ENCODE peak calls at places on chromosomes 13 and 19, in four cellular contexts. P is IMR-90, F is neuronal stem cell, J is mesenchymal stem cell. S is an unnamed sample.

GRCh38 chr19:54573330-54573872 is at the start of gene LILRA2:
- DNase-seq in F (no peak), P (no peak), J (no peak), S (no peak)

GRCh38 chr19:42311612-42312160 is 1.4 kb upstream of the TMEM145 start:
- DNase-seq in J (no peak), F (no peak), P (no peak), S (peak; percentile 53)

GRCh38 chr19:14081797-14082674 is 3.5 kb downstream of the C19orf67 start:
- DNase-seq in P (peak; percentile 27), F (no peak), J (no peak), S (no peak)

GRCh38 chr13:99281811-99282263 is 23.7 kb upstream of the GPR18 start:
- DNase-seq in J (no peak), F (no peak), P (no peak), S (no peak)

GRCh38 chr19:22527554-22527953 is 105.4 kb upstream of the ZNF98 start:
- DNase-seq in J (no peak), P (no peak), F (no peak), S (no peak)

GRCh38 chr13:47903836-47904235 is 97.2 kb downstream of the SUCLA2 start:
- DNase-seq in P (peak; percentile 77), F (no peak), J (peak; percentile 72), S (no peak)

GRCh38 chr13:111947026-111947810 is 119.7 kb upstream of the SOX1 start:
- DNase-seq in F (no peak), J (no peak), P (no peak), S (peak; percentile 15)

GRCh38 chr19:11005521-11005920 is 44.7 kb downstream of the SMARCA4 start:
- DNase-seq in J (no peak), F (no peak), P (no peak), S (no peak)

GRCh38 chr13:40666905-40667621 is 622 bp upstream of the FOXO1 start:
- DNase-seq in P (no peak), J (peak; percentile 72), F (peak; percentile 69), S (no peak)

GRCh38 chr13:35727881-35728280 is 251.4 kb upstream of the MAB21L1 start:
- DNase-seq in J (no peak), F (no peak), P (no peak), S (no peak)

DNA sequence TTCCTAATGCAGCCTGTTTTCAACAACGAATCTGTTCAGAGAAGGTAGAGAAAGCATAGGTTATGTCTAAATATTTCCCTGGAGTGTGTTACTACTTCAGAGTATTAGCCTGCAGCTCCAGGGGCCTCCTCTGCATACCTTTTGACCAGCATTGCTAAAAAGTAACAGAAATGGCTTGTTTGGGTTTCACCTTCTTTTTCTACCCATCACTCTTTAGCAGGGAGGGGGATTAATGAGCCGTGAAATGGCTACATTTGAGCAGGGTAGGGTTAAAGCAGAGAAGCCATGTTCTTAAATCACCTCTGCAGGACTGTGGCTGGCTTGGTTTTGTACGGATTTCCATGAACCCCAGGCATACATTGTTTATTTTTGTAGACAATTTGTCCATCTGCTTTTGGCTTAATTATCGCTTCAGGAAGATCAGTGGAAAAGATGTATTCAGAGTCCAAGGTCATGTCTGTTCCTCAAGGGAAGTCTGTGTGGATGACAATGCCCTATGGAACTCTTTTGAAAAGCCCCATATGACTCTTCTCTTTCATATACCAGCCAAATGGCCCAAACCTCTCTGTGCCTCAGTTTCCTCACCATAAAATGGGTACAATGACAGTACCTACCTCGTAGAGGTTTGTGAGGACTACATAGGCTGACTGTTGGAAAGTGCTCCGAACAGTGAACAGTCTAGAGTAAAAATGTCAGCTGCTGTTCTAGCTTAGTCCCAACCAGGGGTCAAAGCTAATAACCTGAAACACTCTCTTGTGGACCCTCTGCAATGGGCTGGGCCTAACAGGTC is 104.4 kb downstream of the COL4A2 start:
- DNase-seq in J (peak; percentile 71), F (no peak), P (no peak), S (no peak)
- H3K4ac ChIP-seq in J (peak overlapping the region; percentile 6), F (no peak overlapping the region), P (peak overlapping the region; percentile 93), S (no peak overlapping the region)

GRCh38 chr19:46766569-46767317 is 20.5 kb upstream of the STRN4 start:
- DNase-seq in P (no peak), F (no peak), J (no peak), S (peak; percentile 78)
- H2AFZ ChIP-seq in P (peak overlapping the region; percentile 40), F (no peak overlapping the region), J (no peak overlapping the region), S (no peak overlapping the region)

GRCh38 chr13:77219401-77219800 is 107.5 kb downstream of the MYCBP2 start:
- DNase-seq in P (no peak), J (no peak), F (no peak), S (no peak)
- H3K9ac ChIP-seq in P (no peak overlapping the region), J (no peak overlapping the region), F (no peak overlapping the region), S (no peak overlapping the region)

GRCh38 chr19:50646074-50646807 is 3.0 kb upstream of the C19orf81 start:
- DNase-seq in P (peak; percentile 54), J (no peak), F (no peak), S (no peak)
- H3K4ac ChIP-seq in P (no peak overlapping the region), J (no peak overlapping the region), F (no peak overlapping the region), S (no peak overlapping the region)

GRCh38 chr19:12098040-12098439 is 33.5 kb downstream of the ZNF844 start:
- DNase-seq in P (no peak), F (no peak), J (no peak), S (no peak)

GRCh38 chr19:12093777-12094176 is 29.2 kb downstream of the ZNF844 start:
- DNase-seq in J (no peak), F (no peak), P (no peak), S (no peak)

GRCh38 chr19:12090807-12091206 is 26.3 kb downstream of the ZNF844 start:
- DNase-seq in P (peak; percentile 53), F (peak; percentile 46), J (peak; percentile 53), S (peak; percentile 58)

GRCh38 chr19:12095111-12095790 is 30.7 kb downstream of the ZNF844 start:
- DNase-seq in J (peak; percentile 16), P (peak; percentile 64), F (no peak), S (no peak)

GRCh38 chr19:12092065-12092867 is 27.7 kb downstream of the ZNF844 start:
- DNase-seq in J (peak; percentile 86), P (peak; percentile 86), F (peak; percentile 80), S (peak; percentile 94)
- H2AFZ ChIP-seq in J (peak overlapping the region; percentile 92), P (peak overlapping the region; percentile 98), F (peak overlapping the region; percentile 81), S (no peak overlapping the region)

GRCh38 chr13:30051531-30052060 is 201.2 kb upstream of the UBL3 start:
- DNase-seq in J (no peak), P (no peak), F (no peak), S (no peak)
- H3K9ac ChIP-seq in J (no peak overlapping the region), P (no peak overlapping the region), F (no peak overlapping the region), S (no peak overlapping the region)

DNA sequence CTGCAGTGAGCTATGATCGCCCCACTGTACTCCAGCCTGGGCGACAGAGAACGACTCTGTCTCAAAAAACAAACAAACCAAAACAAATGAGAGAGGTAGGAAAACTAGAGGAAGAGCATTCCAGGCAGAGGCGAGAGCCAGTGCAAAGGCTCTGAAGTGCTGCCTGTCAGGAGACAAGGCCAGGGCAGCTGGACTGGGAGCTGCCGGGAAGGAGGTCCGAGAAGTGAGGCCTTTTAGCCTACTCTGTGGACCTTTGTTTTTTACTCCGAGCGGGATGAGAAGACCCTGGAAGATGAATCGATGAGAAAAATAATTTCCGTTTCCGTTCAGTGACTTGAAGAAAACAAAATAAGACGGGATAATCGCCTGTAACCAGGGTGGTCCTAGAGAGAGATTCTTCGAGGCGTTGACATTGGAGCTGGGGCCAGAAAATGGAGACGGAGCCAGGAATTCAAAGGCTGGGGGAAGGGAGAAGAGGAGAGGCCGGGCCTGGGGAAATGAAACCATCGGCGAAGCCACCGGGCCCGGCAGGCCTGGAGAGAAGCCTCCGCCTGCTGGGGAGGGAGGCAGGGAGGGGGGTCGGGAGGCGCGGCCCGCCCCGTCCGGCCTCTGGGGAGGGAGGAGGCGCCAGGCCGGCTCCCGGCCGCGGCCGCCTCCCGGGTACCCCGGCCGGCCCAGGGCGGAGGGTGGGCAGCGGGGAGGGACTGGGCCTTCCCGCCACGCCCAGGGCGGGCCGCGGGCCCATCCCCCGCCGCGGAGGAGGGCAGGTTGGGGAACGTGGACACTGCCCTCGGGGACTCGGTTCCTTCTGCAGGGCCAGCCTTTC is 7.8 kb upstream of the SERTAD1 start:
- DNase-seq in J (peak; percentile 94), F (peak; percentile 76), P (peak; percentile 88), S (peak; percentile 85)
- H3K4ac ChIP-seq in J (peak overlapping the region; percentile 99), F (no peak overlapping the region), P (peak overlapping the region; percentile 96), S (no peak overlapping the region)

S was measured in H9.